ENCODE peak calls at places on chromosomes 4 and X, in seven cellular contexts. F, T, B, K, V, G and C are unnamed samples.

GRCh38 chr4:156190606-156191005 is 236.9 kb upstream of the CTSO start:
- DNase-seq in F (no peak), T (no peak), B (peak), K (no peak), V (no peak), G (no peak), C (no peak)

GRCh38 chr4:8084031-8084660 is 74.5 kb downstream of the ABLIM2 start:
- DNase-seq in F (no peak), T (no peak), B (no peak), K (no peak), V (no peak), G (no peak), C (no peak)

GRCh38 chrX:134999469-134999868 is 8.7 kb downstream of the SMIM10 start:
- DNase-seq in F (no peak), T (no peak), B (no peak), K (no peak), V (peak), G (peak), C (no peak)

GRCh38 chrX:13533726-13534125 is 35.7 kb upstream of the EGFL6 start:
- DNase-seq in F (no peak), T (no peak), B (no peak), K (no peak), V (no peak), G (no peak), C (no peak)

GRCh38 chrX:50903387-50904027 is 7.0 kb upstream of the BMP15 start:
- DNase-seq in F (no peak), T (no peak), B (no peak), K (no peak), V (no peak), G (no peak), C (no peak)

GRCh38 chrX:15524417-15524816 is 23.8 kb downstream of the BMX start:
- DNase-seq in F (no peak), T (no peak), B (no peak), K (no peak), V (no peak), G (no peak), C (no peak)

GRCh38 chr4:79917246-79917645 is 155.8 kb downstream of the ANTXR2 start:
- DNase-seq in F (no peak), T (peak), B (peak), K (no peak), V (peak), G (peak), C (no peak)

GRCh38 chr4:186900232-186900900 is 176.7 kb upstream of the FAT1 start:
- DNase-seq in F (no peak), T (no peak), B (peak), K (no peak), V (no peak), G (no peak), C (no peak)

GRCh38 chr4:184120549-184121127 is 97.0 kb downstream of the ENPP6 start:
- DNase-seq in F (no peak), T (no peak), B (no peak), K (no peak), V (no peak), G (no peak), C (no peak)

GRCh38 chr4:187209921-187210613 is 486.4 kb upstream of the FAT1 start:
- DNase-seq in F (no peak), T (no peak), B (peak), K (no peak), V (no peak), G (no peak), C (no peak)

GRCh38 chr4:39044364-39044946 is 12.2 kb upstream of the TMEM156 start:
- DNase-seq in F (peak), T (peak), B (peak), K (peak), V (peak), G (peak), C (peak)

GRCh38 chr4:26860922-26861433 is 337 bp downstream of the STIM2 start:
- DNase-seq in F (peak), T (peak), B (no peak), K (peak), V (no peak), G (peak), C (peak)

GRCh38 chr4:149166886-149167285 is 648.8 kb downstream of the IQCM start:
- DNase-seq in F (no peak), T (no peak), B (no peak), K (no peak), V (no peak), G (no peak), C (no peak)

GRCh38 chrX:20382518-20383291 is 116.0 kb upstream of the RPS6KA3 start:
- DNase-seq in F (no peak), T (no peak), B (no peak), K (no peak), V (peak), G (no peak), C (no peak)

GRCh38 chrX:41868392-41868977 is 54.9 kb downstream of the CASK start:
- DNase-seq in F (no peak), T (no peak), B (no peak), K (no peak), V (no peak), G (no peak), C (no peak)

GRCh38 chr4:168815373-168816345 is 194.4 kb downstream of the CBR4 start:
- DNase-seq in F (no peak), T (no peak), B (peak), K (no peak), V (no peak), G (no peak), C (no peak)

GRCh38 chrX:131693359-131693758 is 149.5 kb downstream of the OR13H1 start:
- DNase-seq in F (no peak), T (no peak), B (no peak), K (no peak), V (no peak), G (no peak), C (no peak)

GRCh38 chr4:38867478-38868054 is at the start of gene FAM114A1:
- DNase-seq in F (peak), T (peak), B (no peak), K (peak), V (no peak), G (no peak), C (peak)

GRCh38 chrX:154333837-154334271 is 38.3 kb downstream of the TKTL1 start:
- DNase-seq in F (no peak), T (no peak), B (no peak), K (no peak), V (peak), G (no peak), C (no peak)

GRCh38 chr4:157818946-157819692 is 353.7 kb downstream of the GASK1B start:
- DNase-seq in F (peak), T (no peak), B (no peak), K (no peak), V (no peak), G (no peak), C (no peak)

GRCh38 chr4:75561789-75562188 is 5.9 kb downstream of the ODAPH start:
- DNase-seq in F (no peak), T (no peak), B (no peak), K (no peak), V (no peak), G (no peak), C (no peak)

GRCh38 chr4:141654098-141654497 is 17.7 kb downstream of the IL15 start:
- DNase-seq in F (no peak), T (no peak), B (no peak), K (no peak), V (no peak), G (no peak), C (no peak)

GRCh38 chr4:1763550-1764080 is 29.5 kb upstream of the FGFR3 start:
- DNase-seq in F (no peak), T (peak), B (no peak), K (no peak), V (no peak), G (no peak), C (peak)

GRCh38 chr4:176400816-176401461 is 81.2 kb downstream of the SPCS3 start:
- DNase-seq in F (no peak), T (no peak), B (peak), K (no peak), V (no peak), G (no peak), C (no peak)

GRCh38 chr4:98745372-98745771 is 87.0 kb upstream of the TSPAN5 start:
- DNase-seq in F (no peak), T (no peak), B (no peak), K (no peak), V (no peak), G (peak), C (no peak)

GRCh38 chr4:30721353-30722091 is 1.4 kb downstream of the PCDH7 start:
- DNase-seq in F (peak), T (peak), B (no peak), K (no peak), V (no peak), G (no peak), C (no peak)

GRCh38 chr4:74364649-74365491 is at the start of gene EREG:
- DNase-seq in F (peak), T (no peak), B (peak), K (no peak), V (no peak), G (no peak), C (no peak)